ENCODE peak calls at places on chromosome 14, in ten cellular contexts. W is Caco-2; Z is activated CD4-positive, alpha-beta T cell treated with anti-CD3 and anti-CD28 coated beads for 36 hours; O is tibial nerve; Y is NCI-H1092 treated with DMSO at 0.1 percent for 48 hours; E is NCI-H1694 treated with DMSO at 0.1 percent for 48 hours; V is AG09319; P is pancreas; M is GM04504; C is AG09309. U is an unnamed sample.

GRCh38 chr14:105882626-105883025 is 356.2 kb downstream of the TMEM121 start:
- DNase-seq in P (no peak), V (no peak), Y (no peak), O (peak), M (no peak), Z (no peak), C (no peak), W (peak), E (no peak), U (peak)

GRCh38 chr14:91466192-91466591 is 43.9 kb downstream of the PPP4R3A start:
- DNase-seq in Y (peak), M (no peak), E (no peak), P (no peak), C (no peak), O (no peak), Z (no peak), V (no peak), W (no peak), U (no peak)

GRCh38 chr14:22493753-22494152 is 95.3 kb downstream of the DAD1 start:
- DNase-seq in V (no peak), O (no peak), Y (no peak), M (no peak), E (no peak), Z (no peak), P (no peak), C (no peak), W (no peak), U (no peak)

GRCh38 chr14:95935228-95935822 is 58.7 kb downstream of the TUNAR start:
- DNase-seq in M (peak), W (no peak), Z (peak), O (no peak), V (no peak), E (no peak), Y (no peak), C (no peak), P (no peak), U (no peak)

GRCh38 chr14:104893435-104894207 is 28.6 kb downstream of the CEP170B start:
- DNase-seq in W (peak), C (no peak), E (no peak), V (no peak), P (peak), O (no peak), Z (peak), Y (no peak), M (no peak), U (peak)

GRCh38 chr14:69046468-69046867 is 67.4 kb upstream of the ACTN1 start:
- DNase-seq in W (no peak), O (no peak), E (no peak), C (no peak), Y (no peak), P (no peak), Z (no peak), M (no peak), V (no peak), U (no peak)

GRCh38 chr14:101224356-101225115 is 321.0 kb upstream of the RTL1 start:
- DNase-seq in V (no peak), P (no peak), Y (peak), M (no peak), C (no peak), W (peak), Z (no peak), O (no peak), E (no peak), U (peak)

GRCh38 chr14:63951025-63951424 is 98.2 kb downstream of the SYNE2 start:
- DNase-seq in C (no peak), V (no peak), Z (no peak), E (no peak), M (no peak), Y (no peak), O (no peak), W (no peak), P (no peak), U (no peak)

GRCh38 chr14:88553886-88554457 is 835 bp downstream of the PTPN21 start:
- DNase-seq in Y (no peak), E (peak), P (no peak), V (no peak), O (no peak), C (no peak), W (no peak), Z (peak), M (no peak), U (no peak)

GRCh38 chr14:55355922-55356321 is 55.7 kb downstream of the ATG14 start:
- DNase-seq in Y (no peak), V (no peak), W (no peak), Z (no peak), P (no peak), M (no peak), C (no peak), E (no peak), O (no peak), U (no peak)

GRCh38 chr14:68199465-68200145 is 380.0 kb downstream of the RAD51B start:
- DNase-seq in E (no peak), Z (no peak), O (no peak), C (no peak), Y (no peak), P (no peak), M (no peak), V (peak), W (no peak), U (peak)

GRCh38 chr14:91257328-91258020 is 13.0 kb upstream of the GPR68 start:
- DNase-seq in P (no peak), Y (no peak), C (no peak), E (peak), V (no peak), Z (no peak), W (no peak), O (no peak), M (no peak), U (no peak)

GRCh38 chr14:102029956-102030355 is 56.9 kb downstream of the HSP90AA1 start:
- DNase-seq in W (no peak), C (peak), P (no peak), O (no peak), E (peak), Y (no peak), M (peak), Z (no peak), V (peak), U (no peak)

GRCh38 chr14:24639270-24639669 is 5.3 kb upstream of the GZMB start:
- DNase-seq in M (no peak), V (no peak), E (no peak), P (no peak), Z (no peak), Y (no peak), W (no peak), C (no peak), O (no peak), U (no peak)

GRCh38 chr14:68785817-68786490 is 6.9 kb downstream of the ZFP36L1 start:
- DNase-seq in Z (peak), P (no peak), W (peak), E (no peak), V (no peak), Y (no peak), O (no peak), C (no peak), M (no peak), U (no peak)

GRCh38 chr14:50830044-50830931 is 674 bp downstream of the NIN start:
- DNase-seq in V (no peak), O (no peak), Z (peak), M (no peak), Y (peak), P (peak), E (peak), W (peak), C (no peak), U (peak)

GRCh38 chr14:95191445-95192199 is 34.3 kb upstream of the DICER1 start:
- DNase-seq in C (no peak), O (no peak), Z (no peak), W (no peak), Y (no peak), M (no peak), P (no peak), V (no peak), E (no peak), U (no peak)

GRCh38 chr14:77046706-77047105 is 18.2 kb upstream of the IRF2BPL start:
- DNase-seq in C (no peak), Z (no peak), O (no peak), E (no peak), W (no peak), Y (no peak), V (no peak), P (no peak), M (no peak), U (no peak)

GRCh38 chr14:101368629-101369028 is 192.7 kb upstream of the DIO3 start:
- DNase-seq in Z (no peak), O (no peak), V (no peak), Y (no peak), C (no peak), M (no peak), E (no peak), P (no peak), W (no peak), U (no peak)

GRCh38 chr14:86954623-86955022 is 1038.4 kb downstream of the GALC start:
- DNase-seq in E (no peak), Z (no peak), P (no peak), C (no peak), V (no peak), O (no peak), M (no peak), Y (no peak), W (no peak), U (no peak)

GRCh38 chr14:40760703-40761102 is 846.0 kb upstream of the LRFN5 start:
- DNase-seq in V (no peak), Y (no peak), O (no peak), M (no peak), W (no peak), Z (no peak), E (no peak), P (no peak), C (no peak), U (no peak)